ENCODE peak calls at places on chromosome 10, in ten cellular contexts. One of them, this sample, is unnamed.

GRCh38 chr10:18359839-18360238 is 219.6 kb downstream of the CACNB2 start:
- DNase-seq in EH: no peak
- DNase-seq in sciatic nerve: no peak
- DNase-seq in NCI-H2081: no peak
- DNase-seq in lower lobe of right lung: no peak
- DNase-seq in germinal center: no peak
- DNase-seq in CD8-positive, alpha-beta memory T cell: no peak
- DNase-seq in iris pigment epithelial cell: no peak
- DNase-seq in activated CD4-positive, CD25-positive, alpha-beta regulatory T cell: no peak
- DNase-seq in LHCN-M2: no peak
- DNase-seq in this sample: no peak

GRCh38 chr10:97861351-97861750 is 11.7 kb downstream of the GOLGA7B start:
- DNase-seq in lower lobe of right lung: no peak
- DNase-seq in EH: peak
- DNase-seq in iris pigment epithelial cell: peak
- DNase-seq in CD8-positive, alpha-beta memory T cell: no peak
- DNase-seq in activated CD4-positive, CD25-positive, alpha-beta regulatory T cell: no peak
- DNase-seq in germinal center: no peak
- DNase-seq in NCI-H2081: no peak
- DNase-seq in sciatic nerve: no peak
- DNase-seq in LHCN-M2: peak
- DNase-seq in this sample: no peak

GRCh38 chr10:106931159-106931852 is 233.2 kb downstream of the SORCS1 start:
- DNase-seq in germinal center: no peak
- DNase-seq in EH: no peak
- DNase-seq in CD8-positive, alpha-beta memory T cell: no peak
- DNase-seq in NCI-H2081: no peak
- DNase-seq in LHCN-M2: no peak
- DNase-seq in iris pigment epithelial cell: no peak
- DNase-seq in lower lobe of right lung: no peak
- DNase-seq in sciatic nerve: no peak
- DNase-seq in activated CD4-positive, CD25-positive, alpha-beta regulatory T cell: no peak
- DNase-seq in this sample: no peak

GRCh38 chr10:48389272-48389671 is 82.8 kb downstream of the MAPK8 start:
- DNase-seq in activated CD4-positive, CD25-positive, alpha-beta regulatory T cell: no peak
- DNase-seq in germinal center: no peak
- DNase-seq in NCI-H2081: no peak
- DNase-seq in EH: no peak
- DNase-seq in iris pigment epithelial cell: peak
- DNase-seq in CD8-positive, alpha-beta memory T cell: no peak
- DNase-seq in sciatic nerve: no peak
- DNase-seq in LHCN-M2: no peak
- DNase-seq in lower lobe of right lung: no peak
- DNase-seq in this sample: no peak

GRCh38 chr10:73044378-73045285 is 52.0 kb downstream of the P4HA1 start:
- DNase-seq in sciatic nerve: no peak
- DNase-seq in lower lobe of right lung: no peak
- DNase-seq in EH: peak
- DNase-seq in LHCN-M2: peak
- DNase-seq in germinal center: no peak
- DNase-seq in CD8-positive, alpha-beta memory T cell: no peak
- DNase-seq in NCI-H2081: peak
- DNase-seq in activated CD4-positive, CD25-positive, alpha-beta regulatory T cell: no peak
- DNase-seq in iris pigment epithelial cell: peak
- DNase-seq in this sample: no peak

GRCh38 chr10:1962025-1962424 is 224.7 kb upstream of the ADARB2 start:
- DNase-seq in sciatic nerve: no peak
- DNase-seq in lower lobe of right lung: no peak
- DNase-seq in CD8-positive, alpha-beta memory T cell: no peak
- DNase-seq in activated CD4-positive, CD25-positive, alpha-beta regulatory T cell: no peak
- DNase-seq in iris pigment epithelial cell: no peak
- DNase-seq in germinal center: no peak
- DNase-seq in LHCN-M2: no peak
- DNase-seq in EH: no peak
- DNase-seq in NCI-H2081: no peak
- DNase-seq in this sample: no peak

GRCh38 chr10:15300697-15301096 is 70.4 kb downstream of the FAM171A1 start:
- DNase-seq in NCI-H2081: no peak
- DNase-seq in iris pigment epithelial cell: no peak
- DNase-seq in LHCN-M2: peak
- DNase-seq in lower lobe of right lung: no peak
- DNase-seq in germinal center: no peak
- DNase-seq in CD8-positive, alpha-beta memory T cell: no peak
- DNase-seq in EH: no peak
- DNase-seq in sciatic nerve: no peak
- DNase-seq in activated CD4-positive, CD25-positive, alpha-beta regulatory T cell: no peak
- DNase-seq in this sample: no peak

GRCh38 chr10:84820596-84820995 is 492.2 kb downstream of the CCSER2 start:
- DNase-seq in LHCN-M2: no peak
- DNase-seq in NCI-H2081: no peak
- DNase-seq in CD8-positive, alpha-beta memory T cell: no peak
- DNase-seq in lower lobe of right lung: no peak
- DNase-seq in EH: no peak
- DNase-seq in germinal center: no peak
- DNase-seq in sciatic nerve: no peak
- DNase-seq in activated CD4-positive, CD25-positive, alpha-beta regulatory T cell: no peak
- DNase-seq in iris pigment epithelial cell: no peak
- DNase-seq in this sample: no peak

GRCh38 chr10:93208717-93209464 is 135.2 kb downstream of the CYP26A1 start:
- DNase-seq in iris pigment epithelial cell: peak
- DNase-seq in lower lobe of right lung: no peak
- DNase-seq in LHCN-M2: peak
- DNase-seq in germinal center: no peak
- DNase-seq in sciatic nerve: no peak
- DNase-seq in activated CD4-positive, CD25-positive, alpha-beta regulatory T cell: no peak
- DNase-seq in NCI-H2081: no peak
- DNase-seq in CD8-positive, alpha-beta memory T cell: no peak
- DNase-seq in EH: peak
- DNase-seq in this sample: no peak

GRCh38 chr10:34861293-34862004 is 46.4 kb upstream of the PARD3 start:
- DNase-seq in CD8-positive, alpha-beta memory T cell: no peak
- DNase-seq in EH: no peak
- DNase-seq in LHCN-M2: peak
- DNase-seq in germinal center: no peak
- DNase-seq in activated CD4-positive, CD25-positive, alpha-beta regulatory T cell: no peak
- DNase-seq in iris pigment epithelial cell: peak
- DNase-seq in NCI-H2081: peak
- DNase-seq in sciatic nerve: no peak
- DNase-seq in lower lobe of right lung: peak
- DNase-seq in this sample: no peak

GRCh38 chr10:75771606-75772005 is 340.2 kb downstream of the LRMDA start:
- DNase-seq in LHCN-M2: no peak
- DNase-seq in germinal center: no peak
- DNase-seq in NCI-H2081: no peak
- DNase-seq in activated CD4-positive, CD25-positive, alpha-beta regulatory T cell: no peak
- DNase-seq in lower lobe of right lung: no peak
- DNase-seq in sciatic nerve: no peak
- DNase-seq in iris pigment epithelial cell: no peak
- DNase-seq in CD8-positive, alpha-beta memory T cell: no peak
- DNase-seq in EH: no peak
- DNase-seq in this sample: no peak